ENCODE peak calls at places on chromosomes 13 and 19, in six cellular contexts. G is AG10803; H is fibroblast of pulmonary artery; F is astrocyte of the spinal cord; Z is psoas muscle; K is CD4-positive, alpha-beta T cell. T is an unnamed sample.

GRCh38 chr13:111031531-111031961 is 83.6 kb upstream of the ARHGEF7 start:
- DNase-seq in G (peak), H (no peak), F (peak), Z (peak), K (no peak), T (no peak)

GRCh38 chr19:14391156-14391821 is 10.0 kb downstream of the ADGRE5 start:
- DNase-seq in G (no peak), H (no peak), F (no peak), Z (no peak), K (no peak), T (no peak)

GRCh38 chr19:51351266-51351990 is 9.5 kb upstream of the VSIG10L start:
- DNase-seq in G (no peak), H (no peak), F (no peak), Z (no peak), K (no peak), T (no peak)

GRCh38 chr19:36046443-36047050 is 7.5 kb downstream of the THAP8 start:
- DNase-seq in G (peak), H (peak), F (no peak), Z (no peak), K (no peak), T (no peak)

GRCh38 chr19:40718774-40719391 is 2.0 kb downstream of the ITPKC start:
- DNase-seq in G (peak), H (peak), F (peak), Z (peak), K (no peak), T (no peak)

GRCh38 chr13:32911506-32911905 is 104.7 kb upstream of the KL start:
- DNase-seq in G (peak), H (peak), F (peak), Z (no peak), K (no peak), T (no peak)

GRCh38 chr13:41244555-41244954 is 18.8 kb downstream of the MTRF1 start:
- DNase-seq in G (no peak), H (no peak), F (no peak), Z (peak), K (no peak), T (no peak)

GRCh38 chr19:49475995-49476880 is 2.2 kb downstream of the FLT3LG start:
- DNase-seq in G (no peak), H (peak), F (no peak), Z (peak), K (peak), T (no peak)

GRCh38 chr19:49684251-49684982 is 5.0 kb upstream of the ADM5 start:
- DNase-seq in G (no peak), H (no peak), F (no peak), Z (peak), K (no peak), T (no peak)

GRCh38 chr13:30443957-30444404 is 21.7 kb downstream of the UBE2L5 start:
- DNase-seq in G (no peak), H (no peak), F (no peak), Z (no peak), K (no peak), T (peak)

GRCh38 chr13:64029343-64030093 is 2613.9 kb upstream of the PCDH20 start:
- DNase-seq in G (no peak), H (no peak), F (no peak), Z (no peak), K (no peak), T (no peak)

GRCh38 chr13:29771247-29771646 is 79.2 kb downstream of the UBL3 start:
- DNase-seq in G (peak), H (peak), F (peak), Z (no peak), K (no peak), T (no peak)

GRCh38 chr19:3658823-3659745 is 32.5 kb upstream of the CACTIN start:
- DNase-seq in G (no peak), H (no peak), F (no peak), Z (no peak), K (no peak), T (no peak)

GRCh38 chr13:98368019-98368418 is 190.9 kb upstream of the RNF113B start:
- DNase-seq in G (peak), H (no peak), F (peak), Z (no peak), K (no peak), T (no peak)

GRCh38 chr13:47846886-47847285 is 154.2 kb downstream of the SUCLA2 start:
- DNase-seq in G (no peak), H (no peak), F (no peak), Z (no peak), K (no peak), T (no peak)

GRCh38 chr13:97429681-97430081 is 4.3 kb upstream of the RAP2A start:
- DNase-seq in G (peak), H (peak), F (peak), Z (no peak), K (no peak), T (no peak)

GRCh38 chr19:49590971-49591730 is at the start of gene PRR12:
- DNase-seq in G (peak), H (peak), F (peak), Z (peak), K (peak), T (peak)

GRCh38 chr13:76663941-76664340 is 222.3 kb downstream of the KCTD12 start:
- DNase-seq in G (peak), H (peak), F (no peak), Z (no peak), K (no peak), T (no peak)

GRCh38 chr19:2173841-2174577 is 10.3 kb downstream of the DOT1L start:
- DNase-seq in G (no peak), H (no peak), F (no peak), Z (no peak), K (no peak), T (no peak)

GRCh38 chr13:84896128-84896527 is 903.1 kb downstream of the SLITRK6 start:
- DNase-seq in G (peak), H (peak), F (peak), Z (no peak), K (no peak), T (no peak)

GRCh38 chr13:52348983-52349780 is 56.8 kb downstream of the THSD1 start:
- DNase-seq in G (peak), H (peak), F (peak), Z (no peak), K (no peak), T (no peak)

GRCh38 chr13:28819748-28820098 is 416 bp upstream of the MTUS2 start:
- DNase-seq in G (peak), H (peak), F (no peak), Z (no peak), K (no peak), T (peak)

GRCh38 chr13:30000373-30000770 is 150.0 kb upstream of the UBL3 start:
- DNase-seq in G (no peak), H (no peak), F (no peak), Z (no peak), K (no peak), T (no peak)

GRCh38 chr13:99442273-99442895 is 58.9 kb upstream of the TM9SF2 start:
- DNase-seq in G (peak), H (peak), F (peak), Z (no peak), K (peak), T (no peak)

GRCh38 chr13:80313668-80314278 is 27.2 kb downstream of the SPRY2 start:
- DNase-seq in G (no peak), H (no peak), F (no peak), Z (no peak), K (no peak), T (no peak)

GRCh38 chr13:23634897-23635296 is 64.7 kb downstream of the TNFRSF19 start:
- DNase-seq in G (no peak), H (no peak), F (no peak), Z (no peak), K (no peak), T (no peak)
- TF ChIP-seq CTCF in G (no peak), H (no peak), F (no peak), Z (no peak), K (no peak), T (no peak)

GRCh38 chr13:109568273-109568900 is 218.0 kb downstream of the IRS2 start:
- DNase-seq in G (no peak), H (no peak), F (peak), Z (no peak), K (no peak), T (no peak)

GRCh38 chr13:109572389-109572788 is 214.0 kb downstream of the IRS2 start:
- DNase-seq in G (no peak), H (no peak), F (no peak), Z (no peak), K (no peak), T (no peak)

GRCh38 chr13:109569938-109570711 is 216.3 kb downstream of the IRS2 start:
- DNase-seq in G (no peak), H (no peak), F (no peak), Z (no peak), K (peak), T (no peak)

GRCh38 chr13:109565877-109566276 is 220.5 kb downstream of the IRS2 start:
- DNase-seq in G (no peak), H (no peak), F (no peak), Z (no peak), K (no peak), T (no peak)

GRCh38 chr13:109567315-109567714 is 219.1 kb downstream of the IRS2 start:
- DNase-seq in G (peak), H (peak), F (no peak), Z (no peak), K (no peak), T (no peak)
- TF ChIP-seq CTCF in G (peak), H (peak), F (peak), Z (no peak), K (no peak), T (no peak)

GRCh38 chr19:16659464-16659831 is 496 bp downstream of the SMIM7 start:
- DNase-seq in G (no peak), H (no peak), F (no peak), Z (no peak), K (no peak), T (no peak)

GRCh38 chr19:16661480-16662034 is 618 bp downstream of the TMEM38A start:
- DNase-seq in G (no peak), H (no peak), F (no peak), Z (peak), K (peak), T (peak)

GRCh38 chr19:16657384-16657783 is 2.6 kb downstream of the SMIM7 start:
- DNase-seq in G (no peak), H (no peak), F (no peak), Z (no peak), K (no peak), T (no peak)

GRCh38 chr19:16660763-16661479 is at the start of gene TMEM38A:
- DNase-seq in G (no peak), H (no peak), F (no peak), Z (peak), K (peak), T (peak)

DNA sequence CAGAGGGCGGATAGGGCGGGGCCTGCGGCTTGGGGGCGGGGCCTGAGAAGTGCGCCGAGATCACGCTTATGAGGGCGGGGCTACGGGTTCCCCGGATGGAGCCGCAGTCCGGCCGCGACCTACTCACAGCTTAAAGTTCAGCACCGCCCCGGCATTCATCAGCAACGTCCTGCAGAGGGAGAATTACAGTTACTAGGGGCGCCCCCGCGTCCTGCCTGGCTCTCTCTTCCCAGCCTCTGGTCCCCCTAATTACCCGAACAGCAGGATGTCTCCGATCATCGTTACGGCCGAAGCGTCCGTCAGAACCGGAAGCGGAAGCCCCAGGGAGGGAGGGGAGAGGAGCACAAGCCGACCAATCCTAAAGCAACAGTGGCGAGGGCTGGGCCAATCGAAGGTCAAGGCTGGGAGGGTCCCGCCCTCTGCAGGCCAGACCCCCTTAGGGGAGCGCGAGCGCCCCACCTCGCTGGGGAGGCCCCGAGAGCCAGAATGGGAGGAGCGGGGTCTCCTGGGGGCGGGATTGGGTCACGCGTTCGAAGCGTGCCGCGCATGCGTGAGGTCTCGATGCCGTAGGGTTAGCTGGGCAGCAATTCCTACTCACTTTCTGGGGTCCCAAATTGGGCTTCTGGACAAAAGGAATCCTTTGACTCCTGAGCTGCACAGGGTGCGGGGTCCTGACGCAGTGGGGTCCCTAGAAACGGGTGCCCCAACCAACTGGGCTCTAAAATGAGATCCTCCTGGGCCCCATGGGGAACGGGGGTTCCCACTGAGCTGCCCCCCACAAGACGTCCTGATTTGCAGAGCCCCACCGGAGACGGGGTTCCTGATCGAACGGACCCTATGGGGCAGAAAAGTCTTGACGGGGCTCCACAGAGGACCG is at the start of gene SMIM7:
- DNase-seq in G (peak), H (peak), F (peak), Z (peak), K (peak), T (peak)
- TF ChIP-seq CTCF in G (no peak), H (no peak), F (peak), Z (peak), K (no peak), T (no peak)

GRCh38 chr19:45496349-45496953 is 396 bp downstream of the RTN2 start:
- DNase-seq in G (no peak), H (no peak), F (no peak), Z (peak), K (peak), T (peak)

GRCh38 chr19:45499196-45500180 is 1.2 kb downstream of the PPM1N start:
- DNase-seq in G (peak), H (no peak), F (no peak), Z (peak), K (peak), T (no peak)

GRCh38 chr19:45500918-45501729 is 2.9 kb downstream of the PPM1N start:
- DNase-seq in G (peak), H (no peak), F (no peak), Z (no peak), K (no peak), T (no peak)

GRCh38 chr19:45497791-45498190 is 452 bp upstream of the PPM1N start:
- DNase-seq in G (no peak), H (no peak), F (no peak), Z (no peak), K (no peak), T (no peak)

GRCh38 chr19:45498411-45499195 is at the start of gene PPM1N:
- DNase-seq in G (peak), H (no peak), F (no peak), Z (peak), K (peak), T (peak)
- TF ChIP-seq CTCF in G (no peak), H (no peak), F (no peak), Z (no peak), K (peak), T (no peak)

GRCh38 chr13:93766719-93767118 is 540.1 kb downstream of the GPC6 start:
- DNase-seq in G (no peak), H (no peak), F (no peak), Z (no peak), K (no peak), T (no peak)

GRCh38 chr13:93769126-93769525 is 542.5 kb downstream of the GPC6 start:
- DNase-seq in G (no peak), H (peak), F (no peak), Z (no peak), K (no peak), T (no peak)

GRCh38 chr13:93769607-93770006 is 543.0 kb downstream of the GPC6 start:
- DNase-seq in G (no peak), H (no peak), F (no peak), Z (no peak), K (no peak), T (no peak)

GRCh38 chr13:93767231-93767916 is 540.8 kb downstream of the GPC6 start:
- DNase-seq in G (no peak), H (no peak), F (no peak), Z (no peak), K (no peak), T (no peak)

DNA sequence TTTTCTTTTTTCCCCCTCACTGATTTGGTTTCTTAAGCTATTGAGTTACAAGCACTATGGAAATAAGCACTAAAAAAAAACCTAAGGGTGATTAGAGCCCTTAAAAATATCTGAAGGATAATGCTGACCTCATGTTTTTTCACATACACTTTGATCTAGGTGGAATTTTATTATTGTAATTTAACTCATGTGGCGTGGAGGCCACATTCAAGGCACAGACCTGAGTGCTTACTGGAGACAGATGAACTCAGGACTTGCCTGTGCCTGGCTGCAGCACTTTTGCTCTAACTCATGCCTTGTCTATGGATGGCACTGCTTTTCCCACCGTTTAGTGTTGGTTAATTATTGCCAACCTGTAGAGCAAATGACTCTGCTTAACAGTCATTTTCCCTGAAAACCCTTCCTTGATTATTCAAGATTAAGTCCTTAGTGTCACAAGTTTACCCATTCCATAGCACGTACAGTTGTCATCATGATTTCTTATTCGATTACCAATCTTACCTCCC is 541.4 kb downstream of the GPC6 start:
- DNase-seq in G (no peak), H (no peak), F (no peak), Z (no peak), K (no peak), T (no peak)
- TF ChIP-seq CTCF in G (no peak), H (no peak), F (no peak), Z (no peak), K (no peak), T (no peak)

GRCh38 chr19:24051516-24051915 is 35.5 kb upstream of the ZNF254 start:
- DNase-seq in G (no peak), H (no peak), F (no peak), Z (no peak), K (no peak), T (no peak)

GRCh38 chr19:24046550-24046949 is 40.4 kb upstream of the ZNF254 start:
- DNase-seq in G (no peak), H (no peak), F (no peak), Z (no peak), K (no peak), T (no peak)

GRCh38 chr19:24052811-24053210 is 34.2 kb upstream of the ZNF254 start:
- DNase-seq in G (peak), H (peak), F (no peak), Z (no peak), K (no peak), T (no peak)

GRCh38 chr19:24049537-24049936 is 37.5 kb upstream of the ZNF254 start:
- DNase-seq in G (no peak), H (no peak), F (no peak), Z (no peak), K (no peak), T (no peak)

GRCh38 chr19:24048261-24048660 is 38.7 kb upstream of the ZNF254 start:
- DNase-seq in G (no peak), H (no peak), F (no peak), Z (no peak), K (no peak), T (no peak)
- TF ChIP-seq CTCF in G (no peak), H (no peak), F (no peak), Z (no peak), K (no peak), T (no peak)

GRCh38 chr19:795691-796581 is 1.3 kb upstream of the PTBP1 start:
- DNase-seq in G (no peak), H (no peak), F (no peak), Z (no peak), K (no peak), T (no peak)

GRCh38 chr19:798415-799075 is 1.3 kb downstream of the PTBP1 start:
- DNase-seq in G (no peak), H (no peak), F (no peak), Z (no peak), K (no peak), T (peak)

GRCh38 chr19:797528-798414 is 519 bp downstream of the PTBP1 start:
- DNase-seq in G (peak), H (peak), F (peak), Z (peak), K (peak), T (peak)

GRCh38 chr19:794989-795658 is 2.1 kb upstream of the PTBP1 start:
- DNase-seq in G (no peak), H (no peak), F (no peak), Z (peak), K (no peak), T (no peak)

DNA sequence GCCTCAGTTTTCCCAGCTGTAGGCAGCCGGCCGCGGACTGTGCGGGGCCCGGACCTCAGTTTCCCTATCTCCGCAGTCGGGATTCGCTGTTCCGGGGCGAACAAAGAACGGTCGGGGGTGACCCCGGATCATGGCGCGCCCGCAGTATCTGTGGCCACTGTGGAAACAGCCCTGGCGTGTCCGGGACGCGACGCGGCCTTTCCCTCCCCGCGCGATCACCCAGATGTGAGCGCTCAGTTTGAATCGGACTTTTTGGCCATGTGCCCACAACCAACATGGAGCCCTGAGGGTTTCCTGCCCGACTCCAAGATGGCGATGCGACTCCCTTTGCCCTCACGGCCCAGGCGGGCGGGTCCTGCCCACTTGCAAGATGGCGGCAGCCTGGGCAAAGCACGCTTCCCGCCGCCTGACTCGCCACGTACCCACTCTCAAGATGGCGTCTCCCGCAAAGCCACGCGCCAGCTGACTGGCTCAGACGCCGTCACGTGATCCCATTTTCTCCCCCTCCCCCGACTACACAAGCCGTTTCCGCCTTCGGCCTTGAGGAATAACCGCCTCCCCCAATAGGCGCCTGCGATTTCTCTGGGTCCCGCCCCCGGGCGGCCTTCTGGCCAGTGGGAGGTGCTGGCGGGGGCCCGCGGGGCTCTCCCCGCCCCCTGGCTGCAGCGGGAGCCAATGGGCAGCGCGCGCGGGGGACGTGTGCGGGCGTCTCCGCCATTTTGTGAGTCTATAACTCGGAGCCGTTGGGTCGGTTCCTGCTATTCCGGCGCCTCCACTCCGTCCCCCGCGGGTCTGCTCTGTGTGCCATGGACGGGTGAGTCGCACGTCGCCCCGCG is at the start of gene PTBP1:
- DNase-seq in G (peak), H (peak), F (peak), Z (peak), K (peak), T (peak)
- TF ChIP-seq CTCF in G (no peak), H (no peak), F (no peak), Z (no peak), K (no peak), T (no peak)